ENCODE peak calls at places on chromosomes 13 and 19, in eight cellular contexts. One of them, this sample, is unnamed.

GRCh38 chr13:45683701-45684100 is 18.4 kb upstream of the CBY2 start:
- DNase-seq in PC-3: no peak
- DNase-seq in left cardiac atrium: no peak
- DNase-seq in mesendoderm: peak
- DNase-seq in ELR: peak
- DNase-seq in pulmonary artery endothelial cell: no peak
- DNase-seq in CD8-positive, alpha-beta memory T cell: no peak
- DNase-seq in iris pigment epithelial cell: no peak
- DNase-seq in this sample: no peak

GRCh38 chr19:2636142-2636896 is 66.2 kb downstream of the GNG7 start:
- DNase-seq in left cardiac atrium: no peak
- DNase-seq in ELR: no peak
- DNase-seq in PC-3: no peak
- DNase-seq in pulmonary artery endothelial cell: no peak
- DNase-seq in mesendoderm: no peak
- DNase-seq in iris pigment epithelial cell: no peak
- DNase-seq in CD8-positive, alpha-beta memory T cell: no peak
- DNase-seq in this sample: no peak

GRCh38 chr19:1767464-1767933 is 14.2 kb downstream of the ONECUT3 start:
- DNase-seq in PC-3: peak
- DNase-seq in iris pigment epithelial cell: no peak
- DNase-seq in CD8-positive, alpha-beta memory T cell: peak
- DNase-seq in left cardiac atrium: no peak
- DNase-seq in ELR: peak
- DNase-seq in mesendoderm: no peak
- DNase-seq in pulmonary artery endothelial cell: no peak
- DNase-seq in this sample: peak

GRCh38 chr19:10961073-10961762 is 388 bp downstream of the SMARCA4 start:
- DNase-seq in pulmonary artery endothelial cell: no peak
- DNase-seq in PC-3: peak
- DNase-seq in CD8-positive, alpha-beta memory T cell: no peak
- DNase-seq in left cardiac atrium: peak
- DNase-seq in mesendoderm: peak
- DNase-seq in ELR: peak
- DNase-seq in iris pigment epithelial cell: no peak
- DNase-seq in this sample: peak

GRCh38 chr13:112861876-112862615 is 107.0 kb upstream of the MCF2L start:
- DNase-seq in mesendoderm: no peak
- DNase-seq in pulmonary artery endothelial cell: no peak
- DNase-seq in iris pigment epithelial cell: no peak
- DNase-seq in CD8-positive, alpha-beta memory T cell: no peak
- DNase-seq in PC-3: no peak
- DNase-seq in left cardiac atrium: no peak
- DNase-seq in ELR: no peak
- DNase-seq in this sample: no peak

GRCh38 chr19:4098493-4098892 is 25.4 kb downstream of the MAP2K2 start:
- DNase-seq in left cardiac atrium: no peak
- DNase-seq in ELR: no peak
- DNase-seq in mesendoderm: no peak
- DNase-seq in CD8-positive, alpha-beta memory T cell: no peak
- DNase-seq in iris pigment epithelial cell: no peak
- DNase-seq in pulmonary artery endothelial cell: no peak
- DNase-seq in PC-3: no peak
- DNase-seq in this sample: no peak

GRCh38 chr19:46984077-46985010 is 35.3 kb upstream of the NPAS1 start:
- DNase-seq in iris pigment epithelial cell: peak
- DNase-seq in PC-3: peak
- DNase-seq in ELR: peak
- DNase-seq in left cardiac atrium: no peak
- DNase-seq in CD8-positive, alpha-beta memory T cell: no peak
- DNase-seq in mesendoderm: no peak
- DNase-seq in pulmonary artery endothelial cell: no peak
- DNase-seq in this sample: peak

GRCh38 chr13:41842029-41842428 is 118.9 kb downstream of the VWA8 start:
- DNase-seq in ELR: no peak
- DNase-seq in iris pigment epithelial cell: peak
- DNase-seq in mesendoderm: no peak
- DNase-seq in left cardiac atrium: no peak
- DNase-seq in PC-3: no peak
- DNase-seq in pulmonary artery endothelial cell: no peak
- DNase-seq in CD8-positive, alpha-beta memory T cell: no peak
- DNase-seq in this sample: peak

GRCh38 chr13:44578064-44578394 is 1.9 kb upstream of the TSC22D1 start:
- DNase-seq in mesendoderm: peak
- DNase-seq in iris pigment epithelial cell: no peak
- DNase-seq in PC-3: no peak
- DNase-seq in left cardiac atrium: no peak
- DNase-seq in ELR: no peak
- DNase-seq in CD8-positive, alpha-beta memory T cell: no peak
- DNase-seq in pulmonary artery endothelial cell: no peak
- DNase-seq in this sample: no peak

GRCh38 chr19:41325947-41326706 is 16.2 kb downstream of the CCDC97 start:
- DNase-seq in iris pigment epithelial cell: peak
- DNase-seq in pulmonary artery endothelial cell: no peak
- DNase-seq in left cardiac atrium: no peak
- DNase-seq in PC-3: peak
- DNase-seq in mesendoderm: no peak
- DNase-seq in CD8-positive, alpha-beta memory T cell: peak
- DNase-seq in ELR: peak
- DNase-seq in this sample: peak

GRCh38 chr19:10007366-10007765 is 2.9 kb downstream of the COL5A3 start:
- DNase-seq in CD8-positive, alpha-beta memory T cell: no peak
- DNase-seq in iris pigment epithelial cell: no peak
- DNase-seq in PC-3: no peak
- DNase-seq in left cardiac atrium: peak
- DNase-seq in mesendoderm: no peak
- DNase-seq in ELR: no peak
- DNase-seq in pulmonary artery endothelial cell: no peak
- DNase-seq in this sample: peak

This sample was measured in fibroblast of villous mesenchyme.